ENCODE peak calls at places on chromosomes 3 and 15, in six cellular contexts. E is A549, Z is HepG2, V is endothelial cell of umbilical vein, M is K562, X is GM12878. W is an unnamed sample.

GRCh38 chr3:58052373-58053273 is 44.4 kb downstream of the FLNB start:
- DNase-seq in E (peak; percentile 85), Z (peak; percentile 83), V (peak; percentile 98), M (peak; percentile 81), X (no peak), W (peak; percentile 83)

GRCh38 chr15:98881526-98882517 is 125.8 kb downstream of the PGPEP1L start:
- DNase-seq in E (peak; percentile 84), Z (peak; percentile 40), V (peak; percentile 49), M (peak; percentile 41), X (no peak), W (peak; percentile 88)

GRCh38 chr15:59406446-59406845 is 31.5 kb upstream of the FAM81A start:
- DNase-seq in E (no peak), Z (no peak), V (no peak), M (no peak), X (no peak), W (peak; percentile 40)

GRCh38 chr3:154758109-154758868 is 321.8 kb upstream of the MME start:
- DNase-seq in E (peak; percentile 25), Z (no peak), V (peak; percentile 11), M (peak; percentile 16), X (no peak), W (peak; percentile 13)

GRCh38 chr3:131193671-131194291 is 167.1 kb downstream of the NEK11 start:
- DNase-seq in E (peak; percentile 9), Z (no peak), V (no peak), M (no peak), X (no peak), W (no peak)

GRCh38 chr15:39167114-39168058 is 413.5 kb upstream of the THBS1 start:
- DNase-seq in E (no peak), Z (peak; percentile 48), V (no peak), M (no peak), X (no peak), W (no peak)

GRCh38 chr3:45170071-45170470 is 23.9 kb upstream of the CDCP1 start:
- DNase-seq in E (no peak), Z (no peak), V (no peak), M (no peak), X (no peak), W (peak; percentile 19)

GRCh38 chr3:42473083-42473932 is 29.1 kb upstream of the VIPR1 start:
- DNase-seq in E (no peak), Z (no peak), V (peak; percentile 92), M (no peak), X (no peak), W (no peak)

GRCh38 chr3:64214697-64215018 is 10.6 kb downstream of the PRICKLE2 start:
- DNase-seq in E (no peak), Z (no peak), V (no peak), M (peak; percentile 1), X (no peak), W (peak; percentile 7)

GRCh38 chr3:43861635-43862034 is 170.9 kb downstream of the ABHD5 start:
- DNase-seq in E (no peak), Z (no peak), V (no peak), M (no peak), X (no peak), W (no peak)

GRCh38 chr3:22249658-22250057 is 498.6 kb upstream of the ZNF385D start:
- DNase-seq in E (no peak), Z (no peak), V (no peak), M (no peak), X (no peak), W (no peak)

GRCh38 chr3:45486136-45486535 is 97.8 kb downstream of the LARS2 start:
- DNase-seq in E (no peak), Z (no peak), V (no peak), M (no peak), X (no peak), W (peak; percentile 79)

GRCh38 chr3:52005571-52005986 is 9.9 kb upstream of the RPL29 start:
- DNase-seq in E (no peak), Z (no peak), V (peak; percentile 53), M (peak; percentile 47), X (no peak), W (no peak)

GRCh38 chr15:84734794-84735479 is 13.5 kb upstream of the ZNF592 start:
- DNase-seq in E (peak; percentile 93), Z (peak; percentile 56), V (no peak), M (peak; percentile 94), X (peak; percentile 94), W (peak; percentile 96)

GRCh38 chr15:99452728-99453643 is 112.8 kb upstream of the MEF2A start:
- DNase-seq in E (no peak), Z (peak; percentile 30), V (peak; percentile 67), M (no peak), X (peak; percentile 60), W (peak; percentile 38)

GRCh38 chr3:98741121-98741716 is 21.9 kb upstream of the ST3GAL6 start:
- DNase-seq in E (peak; percentile 10), Z (peak; percentile 27), V (peak; percentile 72), M (no peak), X (no peak), W (no peak)

GRCh38 chr3:38637906-38638305 is 11.6 kb downstream of the SCN5A start:
- DNase-seq in E (no peak), Z (no peak), V (no peak), M (no peak), X (no peak), W (no peak)

GRCh38 chr15:43930079-43930478 is 103.3 kb downstream of the WDR76 start:
- DNase-seq in E (no peak), Z (no peak), V (no peak), M (no peak), X (no peak), W (no peak)

GRCh38 chr3:168878655-168879054 is 782.9 kb upstream of the GOLIM4 start:
- DNase-seq in E (no peak), Z (no peak), V (peak; percentile 31), M (no peak), X (no peak), W (no peak)

GRCh38 chr15:67564590-67565345 is 22.3 kb downstream of the MAP2K5 start:
- DNase-seq in E (no peak), Z (no peak), V (no peak), M (no peak), X (peak; percentile 80), W (peak; percentile 63)

GRCh38 chr3:150055332-150055731 is 84.6 kb upstream of the PFN2 start:
- DNase-seq in E (no peak), Z (no peak), V (no peak), M (no peak), X (no peak), W (no peak)

GRCh38 chr3:88031543-88032148 is 27.2 kb downstream of the CGGBP1 start:
- DNase-seq in E (no peak), Z (no peak), V (peak; percentile 77), M (peak; percentile 18), X (peak; percentile 26), W (peak; percentile 62)

GRCh38 chr3:50168791-50169190 is 13.7 kb downstream of the SEMA3F start:
- DNase-seq in E (no peak), Z (no peak), V (no peak), M (no peak), X (no peak), W (no peak)

GRCh38 chr15:90160781-90161727 is 40.1 kb upstream of the SEMA4B start:
- DNase-seq in E (peak; percentile 23), Z (peak; percentile 68), V (no peak), M (no peak), X (no peak), W (no peak)

GRCh38 chr3:20039082-20039764 is 1.0 kb upstream of the KAT2B start:
- DNase-seq in E (no peak), Z (no peak), V (peak; percentile 49), M (peak; percentile 40), X (no peak), W (peak; percentile 32)

GRCh38 chr3:20040476-20041196 is 390 bp downstream of the KAT2B start:
- DNase-seq in E (peak; percentile 72), Z (peak; percentile 27), V (peak; percentile 54), M (peak; percentile 95), X (no peak), W (peak; percentile 91)

GRCh38 chr3:20039765-20040475 is at the start of gene KAT2B:
- DNase-seq in E (peak; percentile 74), Z (peak; percentile 47), V (peak; percentile 79), M (peak; percentile 91), X (no peak), W (peak; percentile 87)

GRCh38 chr3:20042331-20042730 is 2.1 kb downstream of the KAT2B start:
- DNase-seq in E (no peak), Z (no peak), V (no peak), M (no peak), X (no peak), W (no peak)

DNA sequence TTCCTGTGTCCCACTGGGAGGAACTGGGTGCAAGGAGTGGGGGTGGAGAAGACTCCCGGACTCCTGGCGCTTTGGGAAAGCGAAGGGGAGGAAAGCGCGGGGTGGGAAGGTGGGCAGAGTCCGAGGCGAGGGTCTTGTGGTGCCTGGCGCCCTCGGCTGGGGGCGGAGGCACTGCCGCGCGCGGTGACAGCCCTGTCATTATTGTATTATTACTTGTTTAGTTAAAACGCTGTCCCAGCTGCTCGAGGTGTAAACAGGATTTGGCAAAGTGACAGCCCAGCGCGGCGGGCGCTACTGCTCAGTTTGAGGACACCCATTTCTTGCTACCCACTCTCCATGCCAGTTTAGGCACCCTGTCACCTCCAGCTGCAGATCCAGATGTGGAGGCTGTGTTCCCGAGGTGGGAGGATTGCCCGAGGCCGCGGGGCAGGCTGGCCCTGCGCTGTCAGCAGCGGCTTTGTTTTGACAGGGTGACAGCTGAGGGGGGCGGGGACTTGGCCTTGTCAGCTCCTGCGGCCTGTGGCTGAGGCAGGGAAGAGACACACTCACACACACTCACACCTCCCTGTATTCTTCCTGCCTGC is 1.0 kb downstream of the KAT2B start:
- DNase-seq in E (peak; percentile 51), Z (peak; percentile 61), V (peak; percentile 70), M (peak; percentile 94), X (no peak), W (peak; percentile 81)
- TF ChIP-seq MYC in E (no peak), Z (no peak), V (no peak), M (peak; percentile 21), X (no peak), W (no peak)

DNA sequence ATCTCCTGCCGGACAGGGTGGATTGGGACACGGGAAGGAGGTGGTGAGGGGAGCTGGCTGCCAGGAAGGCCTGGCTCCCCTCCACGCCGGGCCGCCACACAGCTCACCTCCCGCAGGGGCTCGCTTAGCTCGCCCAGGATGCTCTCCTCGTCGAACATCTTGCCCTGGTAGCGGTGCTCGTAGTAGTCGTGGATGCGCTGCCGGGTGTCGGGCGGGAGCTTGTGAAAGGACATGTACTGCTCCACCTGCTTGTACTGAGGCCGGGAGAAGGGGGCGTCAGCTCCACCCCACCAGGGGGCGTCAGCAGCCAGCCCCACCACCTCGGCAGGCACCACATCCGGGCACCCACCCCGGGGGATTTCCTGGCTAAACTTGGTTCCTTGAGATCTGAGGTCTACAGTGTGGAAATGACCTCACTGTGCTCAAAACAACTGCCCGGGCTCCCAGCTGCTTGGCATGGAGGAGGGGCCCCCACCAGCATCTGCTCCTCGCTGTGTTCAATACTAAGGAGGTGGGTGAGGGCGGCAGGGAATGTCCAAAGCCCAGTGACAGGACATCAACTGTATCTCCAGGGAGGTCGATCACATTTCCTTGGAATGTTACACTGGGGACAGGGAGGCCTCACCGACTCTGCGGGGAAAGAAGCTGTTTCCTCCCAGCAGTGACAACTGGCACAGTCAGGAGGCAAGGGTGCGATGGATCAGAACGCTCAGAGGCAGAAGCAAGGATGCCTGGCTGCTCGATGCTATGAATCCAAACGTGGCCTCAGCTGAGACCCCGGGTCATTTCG is 43.4 kb downstream of the HCN4 start:
- DNase-seq in E (peak; percentile 25), Z (no peak), V (no peak), M (peak; percentile 30), X (no peak), W (peak; percentile 36)
- TF ChIP-seq CTCF in E (no peak), Z (peak; percentile 31), V (no peak), M (peak; percentile 52), X (peak; percentile 8), W (peak; percentile 7)

GRCh38 chr15:45022871-45023658 is at the start of gene SORD:
- DNase-seq in E (peak; percentile 79), Z (peak; percentile 86), V (peak; percentile 90), M (peak; percentile 95), X (no peak), W (peak; percentile 93)
- TF ChIP-seq POLR2A in E (peak; percentile 65), Z (peak; percentile 87), V (no peak), M (peak; percentile 75), X (peak; percentile 78), W (peak; percentile 94)

GRCh38 chr3:161770532-161771386 is 274.2 kb downstream of the OTOL1 start:
- DNase-seq in E (no peak), Z (no peak), V (no peak), M (no peak), X (peak; percentile 69), W (peak; percentile 2)
- TF ChIP-seq MYC in E (no peak), Z (no peak), V (no peak), M (no peak), X (no peak), W (no peak)

W was measured in NB4.